ENCODE peak calls at places on chromosomes 16 and 17, in six cellular contexts. U, B, K, S, I and A are unnamed samples.

GRCh38 chr17:8063761-8064589 is 23.5 kb downstream of the ALOX12B start:
- DNase-seq in U (no peak), I (no peak), S (no peak), B (no peak), K (no peak), A (no peak)

GRCh38 chr17:67605259-67605912 is 112.3 kb upstream of the NOL11 start:
- DNase-seq in K (no peak), B (no peak), S (no peak), I (no peak), U (no peak), A (no peak)

GRCh38 chr17:71441098-71441497 is 679.7 kb upstream of the SOX9 start:
- DNase-seq in U (no peak), K (no peak), B (peak), S (no peak), I (no peak), A (no peak)

GRCh38 chr16:3971261-3971660 is 90.7 kb upstream of the CREBBP start:
- DNase-seq in B (no peak), U (no peak), I (no peak), K (peak), S (no peak), A (no peak)

GRCh38 chr17:28958820-28959455 is 7.6 kb upstream of the PHF12 start:
- DNase-seq in K (no peak), U (no peak), I (no peak), B (no peak), S (no peak), A (no peak)

GRCh38 chr17:53950858-53951250 is 128.1 kb downstream of the KIF2B start:
- DNase-seq in U (no peak), I (no peak), B (no peak), K (no peak), S (no peak), A (no peak)

GRCh38 chr17:29212681-29213121 is 32.5 kb upstream of the MYO18A start:
- DNase-seq in S (peak), K (no peak), I (no peak), B (no peak), U (no peak), A (no peak)

GRCh38 chr17:40062347-40063033 is at the start of gene THRA:
- DNase-seq in B (no peak), U (peak), I (peak), S (no peak), K (no peak), A (no peak)

GRCh38 chr17:43456661-43457361 is 27.0 kb upstream of the DHX8 start:
- DNase-seq in I (no peak), B (no peak), U (no peak), K (no peak), S (peak), A (peak)

GRCh38 chr17:42270175-42270545 is 6.0 kb downstream of the STAT5B start:
- DNase-seq in B (no peak), I (no peak), K (no peak), U (no peak), S (no peak), A (no peak)

GRCh38 chr16:1430759-1431496 is at the start of gene PERCC1:
- DNase-seq in K (no peak), S (peak), I (no peak), U (peak), B (no peak), A (no peak)

GRCh38 chr17:36510636-36511035 is 24.0 kb downstream of the MYO19 start:
- DNase-seq in U (no peak), B (no peak), I (no peak), K (no peak), S (no peak), A (no peak)

GRCh38 chr17:40753804-40754203 is 1.3 kb downstream of the KRT25 start:
- DNase-seq in I (no peak), B (no peak), S (no peak), K (no peak), U (no peak), A (no peak)

GRCh38 chr17:79535728-79536025 is 75.2 kb downstream of the RBFOX3 start:
- DNase-seq in U (no peak), K (no peak), I (no peak), B (no peak), S (no peak), A (no peak)

GRCh38 chr17:7703584-7704574 is 1.1 kb upstream of the EFNB3 start:
- DNase-seq in I (peak), U (peak), S (peak), B (no peak), K (no peak), A (peak)

GRCh38 chr16:50666658-50667496 is 14.2 kb downstream of the SNX20 start:
- DNase-seq in S (no peak), U (no peak), I (no peak), B (no peak), K (peak), A (no peak)

GRCh38 chr17:77810536-77810935 is 148.0 kb upstream of the TNRC6C start:
- DNase-seq in I (no peak), K (no peak), S (no peak), B (no peak), U (no peak), A (peak)

GRCh38 chr17:66508896-66509843 is 206.8 kb downstream of the PRKCA start:
- DNase-seq in I (no peak), U (peak), B (peak), K (no peak), S (no peak), A (peak)

GRCh38 chr16:57127037-57127763 is 34.8 kb downstream of the CPNE2 start:
- DNase-seq in U (peak), K (peak), B (no peak), S (no peak), I (no peak), A (no peak)

GRCh38 chr17:46822388-46822921 is 4.0 kb upstream of the WNT3 start:
- DNase-seq in U (peak), K (no peak), B (peak), S (no peak), I (peak), A (no peak)

GRCh38 chr17:2392252-2393183 is 8.3 kb downstream of the MNT start:
- DNase-seq in K (peak), I (peak), S (peak), B (peak), U (peak), A (peak)

GRCh38 chr17:17235212-17236174 is 1.5 kb downstream of the FLCN start:
- DNase-seq in K (no peak), I (no peak), B (no peak), S (peak), U (peak), A (peak)

GRCh38 chr17:78818152-78818846 is 22.3 kb downstream of the USP36 start:
- DNase-seq in U (no peak), K (no peak), S (no peak), B (no peak), I (no peak), A (no peak)

GRCh38 chr16:15874745-15875314 is 13.6 kb downstream of the CEP20 start:
- DNase-seq in S (peak), I (peak), B (peak), K (no peak), U (peak), A (peak)

GRCh38 chr16:9357829-9358228 is 266.4 kb downstream of the HAPSTR1 start:
- DNase-seq in B (no peak), K (no peak), U (no peak), I (no peak), S (no peak), A (no peak)

GRCh38 chr17:66713533-66714042 is 121.3 kb upstream of the CACNG5 start:
- DNase-seq in K (peak), I (no peak), B (no peak), S (no peak), U (no peak), A (no peak)

GRCh38 chr17:40577611-40578065 is 12.4 kb upstream of the CCR7 start:
- DNase-seq in B (no peak), U (no peak), S (no peak), K (peak), I (no peak), A (no peak)

GRCh38 chr17:40608061-40608581 is 39.5 kb downstream of the SMARCE1 start:
- DNase-seq in I (no peak), U (no peak), K (no peak), B (no peak), S (no peak), A (no peak)

GRCh38 chr17:30554839-30555751 is 77.9 kb downstream of the GOSR1 start:
- DNase-seq in B (peak), U (peak), S (peak), I (peak), K (no peak), A (peak)

GRCh38 chr16:52569296-52569695 is 22.4 kb upstream of the TOX3 start:
- DNase-seq in I (no peak), S (no peak), K (no peak), B (no peak), U (no peak), A (no peak)

DNA sequence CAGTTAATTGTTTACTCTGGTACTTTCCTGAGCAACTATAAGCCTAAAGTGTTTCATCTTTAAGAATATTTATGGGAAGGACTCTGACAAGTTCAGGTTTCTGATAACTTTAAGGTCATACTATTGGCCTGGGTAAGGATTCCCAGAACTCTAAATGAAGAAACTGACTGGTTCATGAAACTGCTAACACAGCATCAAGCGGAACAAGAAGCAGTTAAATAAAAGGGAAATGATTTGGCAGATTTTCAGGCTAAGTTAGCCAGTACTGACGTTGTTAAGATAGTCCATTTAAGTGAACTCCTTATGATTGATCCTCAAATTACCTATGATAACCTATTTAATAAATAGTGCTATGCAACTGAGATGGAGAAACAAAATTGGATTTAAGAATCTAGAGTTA is 101.6 kb upstream of the CES5A start:
- DNase-seq in S (no peak), K (no peak), B (no peak), I (no peak), U (no peak), A (no peak)
- TF ChIP-seq MAX in S (no peak), K (no peak), B (no peak), I (no peak), U (no peak), A (no peak)

DNA sequence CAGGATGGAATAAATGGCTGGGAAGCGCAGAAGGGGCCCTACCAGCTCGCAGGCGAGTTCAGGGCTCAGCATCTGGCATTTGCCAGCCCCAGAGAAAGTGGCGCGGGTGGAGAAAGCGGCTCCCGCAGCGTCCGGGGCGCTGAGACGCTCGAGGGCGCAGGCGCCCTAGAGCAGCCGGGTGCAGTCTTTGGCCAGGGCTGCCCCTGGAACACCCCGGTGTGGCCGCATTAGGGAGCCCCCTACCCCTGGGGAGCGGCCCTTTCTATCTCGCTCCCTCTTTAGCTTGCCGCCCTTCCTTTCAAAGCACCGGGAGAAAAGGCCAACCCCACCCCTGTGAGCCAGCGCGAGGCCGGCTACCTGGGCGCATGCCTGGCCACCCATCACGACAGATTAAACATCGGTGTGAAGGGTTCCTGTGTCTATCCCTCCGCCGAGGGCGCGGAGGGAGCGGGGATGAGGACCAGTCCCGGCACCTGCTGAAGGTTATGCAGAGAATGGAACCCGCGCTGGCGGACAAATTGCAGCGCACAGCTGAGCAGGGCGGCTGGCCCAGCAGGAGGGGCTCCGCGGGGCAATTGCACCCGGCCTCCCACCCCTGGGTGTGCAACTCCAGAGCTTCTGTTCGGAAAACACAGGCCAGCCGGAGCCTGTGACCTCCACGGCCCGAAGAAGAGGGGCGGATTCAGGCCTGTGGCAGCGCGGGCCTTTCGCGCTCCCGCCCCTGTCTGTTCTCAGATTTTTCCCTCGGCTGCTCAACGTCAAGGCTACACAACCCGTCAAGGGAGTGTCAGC is 15.6 kb upstream of the FOXF1 start:
- DNase-seq in S (no peak), B (no peak), I (peak), K (no peak), U (no peak), A (no peak)
- TF ChIP-seq EZH2 in S (no peak), B (no peak), I (peak), K (no peak), U (no peak), A (no peak)

DNA sequence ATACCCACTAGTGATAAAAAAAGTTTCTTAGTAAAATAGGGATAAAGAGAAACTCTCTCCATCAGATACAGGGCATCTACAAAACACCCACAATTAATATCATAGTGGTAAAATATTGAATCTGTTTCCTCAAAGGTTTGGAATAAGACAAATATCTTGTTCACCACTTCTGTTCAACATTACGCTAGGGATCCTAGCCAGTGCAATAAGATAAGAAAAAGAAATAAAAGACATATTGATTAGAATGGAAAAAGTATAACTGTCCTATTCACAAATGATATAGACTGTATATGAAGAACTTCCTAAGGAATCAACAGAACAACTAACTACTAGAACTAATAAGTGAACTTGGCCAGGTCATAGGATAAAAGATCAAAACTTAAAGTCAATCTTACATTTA is 12.9 kb downstream of the LPCAT2 start:
- DNase-seq in K (no peak), I (no peak), U (no peak), B (no peak), S (no peak), A (no peak)
- TF ChIP-seq MAX in K (no peak), I (no peak), U (no peak), B (no peak), S (no peak), A (no peak)

GRCh38 chr17:58394534-58395223 is 22.7 kb downstream of the RNF43 start:
- DNase-seq in K (no peak), I (no peak), U (no peak), B (peak), S (peak), A (no peak)
- TF ChIP-seq EZH2 in K (no peak), I (no peak), U (no peak), B (no peak), S (no peak), A (no peak)

GRCh38 chr16:84119368-84119767 is 2.6 kb upstream of the MBTPS1 start:
- DNase-seq in U (no peak), S (no peak), I (no peak), B (no peak), K (no peak), A (no peak)

GRCh38 chr16:84120023-84120422 is 3.3 kb upstream of the MBTPS1 start:
- DNase-seq in U (no peak), S (no peak), K (no peak), B (no peak), I (no peak), A (no peak)

GRCh38 chr16:84115919-84116719 is 623 bp downstream of the MBTPS1 start:
- DNase-seq in S (peak), U (peak), K (no peak), I (no peak), B (no peak), A (peak)

GRCh38 chr16:84116720-84117481 is at the start of gene MBTPS1:
- DNase-seq in U (peak), K (peak), I (peak), B (peak), S (peak), A (peak)

GRCh38 chr16:84117482-84117843 is 721 bp upstream of the MBTPS1 start:
- DNase-seq in S (no peak), B (no peak), U (peak), K (no peak), I (no peak), A (peak)
- TF ChIP-seq MAX in S (no peak), B (no peak), U (peak), K (no peak), I (peak), A (no peak)

GRCh38 chr17:44969144-44969780 is 1.2 kb upstream of the C1QL1 start:
- DNase-seq in U (no peak), S (no peak), B (no peak), K (no peak), I (peak), A (no peak)

GRCh38 chr17:44967907-44968224 is 237 bp downstream of the C1QL1 start:
- DNase-seq in S (no peak), U (no peak), B (no peak), K (no peak), I (no peak), A (no peak)

GRCh38 chr17:44971776-44972483 is 3.8 kb upstream of the C1QL1 start:
- DNase-seq in K (no peak), S (no peak), B (no peak), I (peak), U (no peak), A (no peak)

GRCh38 chr17:44968225-44969143 is at the start of gene C1QL1:
- DNase-seq in B (peak), S (peak), I (peak), K (no peak), U (peak), A (peak)

GRCh38 chr17:44970136-44970737 is 2.1 kb upstream of the C1QL1 start:
- DNase-seq in B (no peak), S (no peak), K (no peak), U (no peak), I (peak), A (no peak)
- TF ChIP-seq EZH2 in B (no peak), S (peak), K (no peak), U (no peak), I (no peak), A (peak)

DNA sequence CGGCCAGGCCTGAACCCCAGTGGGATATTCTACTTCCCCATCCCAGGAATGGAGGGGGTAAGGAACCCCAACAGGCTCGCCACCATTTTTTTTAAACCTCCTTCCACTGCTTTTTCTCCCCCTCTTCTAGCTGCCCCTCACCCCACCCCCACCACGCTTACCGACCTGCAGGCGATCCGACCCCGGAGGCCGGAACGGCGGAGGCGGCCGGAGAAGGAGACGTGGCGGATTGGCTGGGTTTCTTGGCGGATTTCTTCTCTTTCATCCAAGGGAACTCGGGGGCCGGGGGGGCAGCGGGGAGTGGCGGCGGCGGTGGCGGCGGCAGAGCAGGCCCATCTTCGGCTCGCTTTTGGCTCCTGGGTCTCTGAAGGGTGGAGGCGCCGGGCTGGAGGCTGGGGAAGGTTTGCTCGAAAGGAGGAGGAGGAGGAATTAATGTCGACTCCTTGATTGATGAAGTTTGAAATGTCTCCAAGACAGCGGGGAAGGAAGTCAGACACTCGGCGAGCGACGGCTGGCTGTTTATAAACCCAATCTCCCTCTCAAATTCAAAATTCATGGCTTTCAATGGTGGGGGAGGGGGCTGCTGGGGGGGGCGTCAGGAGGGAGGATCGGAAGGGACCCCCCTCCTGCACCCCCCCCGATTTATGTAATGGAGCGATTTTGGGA is 420 bp downstream of the HOXB2 start:
- DNase-seq in K (no peak), B (no peak), U (peak), S (no peak), I (no peak), A (peak)
- TF ChIP-seq MAX in K (no peak), B (no peak), U (no peak), S (no peak), I (no peak), A (no peak)

GRCh38 chr16:67161595-67162058 is 1.9 kb downstream of the FBXL8 start:
- DNase-seq in U (no peak), B (no peak), I (peak), K (no peak), S (no peak), A (no peak)
- TF ChIP-seq EZH2 in U (no peak), B (no peak), I (no peak), K (no peak), S (no peak), A (no peak)